ENCODE peak calls at places on chromosomes 2 and 18, in six cellular contexts. L, B, N, X, K and V are unnamed samples.
A peak's percentile ranks its signal among the peaks of the same experiment; 100 is the strongest.

GRCh38 chr2:174342600-174343342 is 8.0 kb downstream of the SP9 start:
- DNase-seq in K (no peak), N (no peak), L (no peak), B (peak; percentile 78), X (no peak), V (no peak)

GRCh38 chr2:58932801-58933200 is 691.7 kb upstream of the FANCL start:
- DNase-seq in K (no peak), B (no peak), X (no peak), L (no peak), N (no peak), V (no peak)

GRCh38 chr2:54724560-54725342 is 1.3 kb downstream of the EML6 start:
- DNase-seq in L (peak; percentile 48), N (peak; percentile 40), B (peak; percentile 89), K (peak; percentile 68), X (no peak), V (peak; percentile 65)

GRCh38 chr2:224611938-224612337 is 26.8 kb upstream of the CUL3 start:
- DNase-seq in N (peak; percentile 19), B (no peak), L (no peak), X (no peak), K (no peak), V (no peak)

GRCh38 chr2:227616631-227617030 is 667 bp upstream of the SCYGR4 start:
- DNase-seq in B (no peak), K (no peak), X (no peak), N (no peak), L (no peak), V (no peak)

GRCh38 chr2:217797661-217798069 is 205.1 kb downstream of the TNS1 start:
- DNase-seq in B (peak; percentile 70), X (peak; percentile 57), N (peak; percentile 46), K (peak; percentile 85), L (no peak), V (peak; percentile 80)

GRCh38 chr18:46842583-46842982 is 74.7 kb downstream of the PIAS2 start:
- DNase-seq in L (no peak), B (no peak), K (no peak), N (no peak), X (no peak), V (no peak)

GRCh38 chr18:67417864-67418523 is 98.5 kb downstream of the DSEL start:
- DNase-seq in L (no peak), B (no peak), K (no peak), X (no peak), N (no peak), V (no peak)

GRCh38 chr2:10414000-10414451 is 34.1 kb downstream of the ODC1 start:
- DNase-seq in K (no peak), B (no peak), N (no peak), X (no peak), L (no peak), V (no peak)

DNA sequence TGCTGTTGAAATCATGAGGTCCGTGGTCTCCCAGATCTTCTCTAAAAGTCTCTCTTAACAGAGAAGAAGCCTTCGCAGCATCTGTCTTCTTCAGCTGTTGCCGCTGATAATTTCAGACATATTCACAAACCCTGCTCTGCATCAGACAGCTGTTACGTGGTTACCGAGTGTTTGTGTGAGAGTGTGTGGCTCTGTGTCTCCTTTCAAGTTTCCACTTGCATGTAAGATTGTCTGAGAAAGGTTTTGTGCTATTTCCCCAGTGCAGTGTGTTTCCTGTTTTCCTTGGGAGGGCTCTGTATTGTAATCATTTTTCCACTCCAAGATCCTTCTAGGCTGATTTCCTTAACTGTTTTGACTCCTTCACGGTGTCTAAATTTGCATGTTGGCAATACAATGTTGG is 32.8 kb downstream of the MAIP1 start:
- DNase-seq in B (no peak), K (no peak), L (no peak), X (no peak), N (no peak), V (no peak)
- H3K4me3 ChIP-seq in B (no peak overlapping the region), K (no peak overlapping the region), L (no peak overlapping the region), X (no peak overlapping the region), N (no peak overlapping the region), V (no peak overlapping the region)

GRCh38 chr2:101893676-101894381 is 97.9 kb upstream of the IL1R2 start:
- DNase-seq in L (no peak), X (no peak), B (no peak), N (no peak), K (no peak), V (no peak)
- H3K4me1 ChIP-seq in L (no peaks in the 10 kb centered on the region), X (no peaks in the 10 kb centered on the region), B (no peaks in the 10 kb centered on the region), N (no peaks in the 10 kb centered on the region), K (no peaks in the 10 kb centered on the region), V (no peaks in the 10 kb centered on the region)

GRCh38 chr2:96760986-96761832 is 507 bp downstream of the CNNM4 start:
- DNase-seq in K (no peak), X (peak; percentile 27), L (peak; percentile 72), B (peak; percentile 91), N (no peak), V (no peak)
- TF ChIP-seq CTCF in K (peak; percentile 41), X (peak; percentile 52), L (peak; percentile 50), B (peak; percentile 74), N (no peak), V (peak; percentile 41)

GRCh38 chr2:152200562-152201465 is 25.3 kb upstream of the STAM2 start:
- DNase-seq in N (peak; percentile 78), L (peak; percentile 63), K (peak; percentile 92), B (no peak), X (peak; percentile 37), V (peak; percentile 94)
- H3K4me3 ChIP-seq in N (no peak overlapping the region), L (no peak overlapping the region), K (no peak overlapping the region), B (no peak overlapping the region), X (no peak overlapping the region), V (no peak overlapping the region)

GRCh38 chr18:76437011-76437410 is 58.0 kb downstream of the ZNF516 start:
- DNase-seq in B (peak; percentile 45), L (no peak), K (no peak), N (no peak), X (no peak), V (no peak)
- H3K4me1 ChIP-seq in B (no peaks in the 10 kb centered on the region), L (no peaks in the 10 kb centered on the region), K (no peaks in the 10 kb centered on the region), N (no peaks in the 10 kb centered on the region), X (no peaks in the 10 kb centered on the region), V (no peaks in the 10 kb centered on the region)

GRCh38 chr18:22324191-22325131 is 93.3 kb downstream of the CTAGE1 start:
- DNase-seq in X (no peak), B (peak; percentile 82), K (peak; percentile 84), N (no peak), L (peak; percentile 79), V (peak; percentile 75)
- TF ChIP-seq CTCF in X (no peak), B (no peak), K (peak; percentile 15), N (no peak), L (no peak), V (no peak)